ENCODE peak calls at places on chromosomes 2 and 18, in five cellular contexts. P is RWPE1, C is A549, Y is neuronal stem cell, T is stomach. W is an unnamed sample.
A peak's percentile ranks its signal among the peaks of the same experiment; 100 is the strongest.

GRCh38 chr2:205590759-205591158 is 91.5 kb upstream of the NRP2 start:
- DNase-seq in P (no peak), C (no peak), Y (no peak), T (no peak), W (no peak)

GRCh38 chr2:147511491-147511948 is 333.3 kb upstream of the ACVR2A start:
- DNase-seq in P (no peak), C (no peak), Y (no peak), T (no peak), W (no peak)

GRCh38 chr2:81835318-81836000 is 1530.9 kb upstream of the LRRTM1 start:
- DNase-seq in P (peak; percentile 79), C (no peak), Y (no peak), T (no peak), W (no peak)

GRCh38 chr2:20183373-20183772 is 41.6 kb downstream of the SDC1 start:
- DNase-seq in P (no peak), C (no peak), Y (no peak), T (no peak), W (no peak)

GRCh38 chr2:178891265-178891958 is 84.2 kb upstream of the TTN start:
- DNase-seq in P (peak; percentile 37), C (peak; percentile 64), Y (peak; percentile 83), T (peak; percentile 52), W (no peak)

GRCh38 chr2:218070587-218070986 is 1.5 kb downstream of the RUFY4 start:
- DNase-seq in P (no peak), C (no peak), Y (no peak), T (no peak), W (no peak)

GRCh38 chr18:42274488-42275137 is 319.6 kb downstream of the PIK3C3 start:
- DNase-seq in P (no peak), C (peak; percentile 34), Y (no peak), T (no peak), W (no peak)

GRCh38 chr18:463442-464310 is 36.8 kb downstream of the COLEC12 start:
- DNase-seq in P (no peak), C (no peak), Y (peak; percentile 12), T (no peak), W (no peak)

GRCh38 chr18:58143391-58143790 is 99.4 kb downstream of the NEDD4L start:
- DNase-seq in P (no peak), C (no peak), Y (no peak), T (no peak), W (no peak)

GRCh38 chr2:20914771-20915170 is 91.9 kb upstream of the LDAH start:
- DNase-seq in P (no peak), C (no peak), Y (no peak), T (no peak), W (no peak)

GRCh38 chr2:211512746-211513145 is 956.3 kb downstream of the CPS1 start:
- DNase-seq in P (no peak), C (no peak), Y (no peak), T (no peak), W (no peak)

GRCh38 chr2:168336786-168337388 is 89.5 kb upstream of the STK39 start:
- DNase-seq in P (peak; percentile 71), C (peak; percentile 55), Y (no peak), T (peak; percentile 75), W (no peak)

GRCh38 chr18:32831781-32832180 is 59.0 kb upstream of the KLHL14 start:
- DNase-seq in P (no peak), C (no peak), Y (no peak), T (no peak), W (no peak)

GRCh38 chr2:144154205-144154604 is 365.7 kb downstream of the ZEB2 start:
- DNase-seq in P (no peak), C (no peak), Y (no peak), T (no peak), W (no peak)

GRCh38 chr18:31192086-31192776 is 29.6 kb upstream of the DSC1 start:
- DNase-seq in P (no peak), C (no peak), Y (no peak), T (no peak), W (no peak)

GRCh38 chr18:6624271-6624670 is 105.2 kb upstream of the ARHGAP28 start:
- DNase-seq in P (peak; percentile 46), C (no peak), Y (no peak), T (no peak), W (no peak)

GRCh38 chr2:70992945-70993688 is 1.6 kb downstream of the TEX261 start:
- DNase-seq in P (no peak), C (no peak), Y (no peak), T (no peak), W (no peak)

GRCh38 chr2:10165282-10165681 is 42.7 kb downstream of the RRM2 start:
- DNase-seq in P (no peak), C (no peak), Y (no peak), T (no peak), W (no peak)

GRCh38 chr2:70620020-70620419 is 66.4 kb upstream of the TGFA start:
- DNase-seq in P (no peak), C (no peak), Y (no peak), T (no peak), W (no peak)

GRCh38 chr2:49123600-49123999 is 30.7 kb downstream of the FSHR start:
- DNase-seq in P (no peak), C (no peak), Y (no peak), T (no peak), W (no peak)

GRCh38 chr2:10022886-10023662 is 20.3 kb upstream of the KLF11 start:
- DNase-seq in P (no peak), C (no peak), Y (no peak), T (no peak), W (no peak)

DNA sequence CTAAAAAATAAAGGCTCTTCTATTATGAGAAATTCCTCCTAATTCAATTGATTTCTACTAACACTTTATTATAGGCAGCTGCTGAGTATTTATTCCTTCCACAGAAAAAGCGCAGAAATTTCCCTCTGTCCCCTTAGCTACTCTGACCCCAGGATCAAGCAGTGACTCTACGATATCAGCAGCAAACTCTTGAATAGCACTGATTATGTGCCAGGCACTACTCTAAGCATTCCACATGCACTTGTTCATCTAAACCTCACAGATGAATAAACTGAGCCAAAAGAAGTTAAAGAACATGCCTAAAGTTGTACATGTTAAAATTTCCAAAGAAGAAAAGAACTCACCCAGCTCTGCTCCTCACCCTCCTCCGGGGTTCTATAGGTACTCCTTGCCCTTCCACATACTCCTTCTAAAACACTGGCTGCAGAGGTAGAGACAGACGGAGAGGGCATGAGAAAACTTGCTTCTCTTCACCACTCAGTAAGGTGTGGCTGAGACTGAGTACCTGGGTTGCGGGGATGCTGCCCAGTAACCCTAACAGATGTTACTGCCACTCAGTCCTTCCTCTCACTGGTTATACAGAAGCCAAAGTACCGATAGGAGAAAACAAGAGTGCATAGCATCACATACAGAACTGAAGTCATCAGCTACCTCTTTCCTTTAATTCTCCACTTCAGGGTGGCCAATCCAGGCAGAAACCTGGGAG is 9.9 kb downstream of the C1D start:
- DNase-seq in P (no peak), C (no peak), Y (no peak), T (no peak), W (no peak)
- H3K27ac ChIP-seq in P (no peak overlapping the region), C (no peak overlapping the region), Y (no peak overlapping the region), T (no peak overlapping the region), W (no peak overlapping the region)

GRCh38 chr2:238142382-238143205 is 4.1 kb downstream of the KLHL30 start:
- DNase-seq in P (no peak), C (no peak), Y (no peak), T (no peak), W (no peak)

GRCh38 chr2:238141541-238142318 is 3.3 kb downstream of the KLHL30 start:
- DNase-seq in P (peak; percentile 70), C (peak; percentile 78), Y (no peak), T (peak; percentile 87), W (no peak)

GRCh38 chr2:238145046-238145445 is 6.6 kb downstream of the KLHL30 start:
- DNase-seq in P (no peak), C (no peak), Y (no peak), T (no peak), W (no peak)

GRCh38 chr2:238144262-238144661 is 5.8 kb downstream of the KLHL30 start:
- DNase-seq in P (no peak), C (no peak), Y (no peak), T (no peak), W (no peak)

GRCh38 chr2:238143239-238143951 is 4.9 kb downstream of the KLHL30 start:
- DNase-seq in P (peak; percentile 74), C (peak; percentile 44), Y (no peak), T (no peak), W (no peak)
- H3K27ac ChIP-seq in P (peak overlapping the region; percentile 71), C (peak overlapping the region; percentile 81), Y (no peak overlapping the region), T (no peak overlapping the region), W (no peak overlapping the region)

GRCh38 chr2:112096098-112096497 is 41.0 kb downstream of the TMEM87B start:
- DNase-seq in P (no peak), C (no peak), Y (no peak), T (no peak), W (no peak)

GRCh38 chr2:112095654-112096053 is 40.6 kb downstream of the TMEM87B start:
- DNase-seq in P (no peak), C (no peak), Y (no peak), T (no peak), W (no peak)

GRCh38 chr2:112089375-112089774 is 34.3 kb downstream of the TMEM87B start:
- DNase-seq in P (no peak), C (no peak), Y (no peak), T (no peak), W (no peak)

GRCh38 chr2:112092286-112093041 is 37.4 kb downstream of the TMEM87B start:
- DNase-seq in P (peak; percentile 37), C (no peak), Y (no peak), T (no peak), W (no peak)

DNA sequence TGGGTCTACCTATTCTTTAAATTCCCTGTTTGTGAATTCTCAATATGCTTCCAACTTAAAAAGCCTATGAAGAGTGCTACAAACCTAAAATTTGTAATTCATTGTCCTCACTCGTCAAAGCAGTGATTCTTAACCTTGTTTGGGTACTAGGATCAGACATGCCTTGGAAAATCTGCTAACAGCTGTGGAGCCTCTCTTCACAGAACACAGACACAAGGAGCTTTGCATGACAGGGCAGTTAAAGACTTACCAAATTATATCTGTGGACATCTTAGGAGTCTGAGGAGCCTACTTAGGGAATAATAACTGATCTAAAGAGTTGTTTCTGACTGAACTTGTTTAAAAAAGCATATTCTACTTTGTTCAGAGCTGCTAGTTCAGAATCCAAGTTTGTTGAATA is 38.1 kb downstream of the TMEM87B start:
- DNase-seq in P (no peak), C (no peak), Y (no peak), T (no peak), W (no peak)
- H3K27ac ChIP-seq in P (no peak overlapping the region), C (no peak overlapping the region), Y (no peak overlapping the region), T (no peak overlapping the region), W (no peak overlapping the region)

DNA sequence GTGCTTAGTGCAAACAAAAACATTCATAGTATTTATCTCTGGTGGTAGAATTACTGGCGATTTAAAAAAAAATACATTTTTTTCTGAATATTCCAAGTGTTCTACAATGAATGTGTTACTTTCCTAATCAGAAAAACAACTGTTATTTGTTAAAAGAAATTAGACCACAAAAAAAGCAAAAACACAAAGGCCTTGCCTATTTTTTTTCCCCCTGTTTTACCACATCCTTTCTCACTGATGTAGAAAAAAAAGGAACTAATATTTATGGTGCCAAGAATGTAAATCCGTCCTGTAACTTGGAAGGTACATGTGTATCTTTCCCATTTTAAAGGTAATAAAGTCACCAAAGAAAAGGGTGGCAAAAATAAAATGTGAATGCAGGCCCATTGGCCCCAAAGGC is 28.4 kb upstream of the MGAT4A start:
- DNase-seq in P (no peak), C (no peak), Y (no peak), T (no peak), W (no peak)
- H3K27ac ChIP-seq in P (no peak overlapping the region), C (no peak overlapping the region), Y (no peak overlapping the region), T (peak overlapping the region; percentile 79), W (no peak overlapping the region)